ENCODE peak calls at places on chromosomes 4 and X, in eight cellular contexts. O, T, R, U, S, Q, Z and G are unnamed samples.

GRCh38 chr4:181860157-181860556 is 383.0 kb upstream of the TENM3 start:
- DNase-seq in O (no peak), T (peak; percentile 35), R (no peak), U (no peak), S (no peak), Q (no peak), Z (no peak), G (no peak)

GRCh38 chr4:123785515-123785914 is 388.9 kb downstream of the SPRY1 start:
- DNase-seq in O (peak; percentile 80), T (peak; percentile 60), R (peak; percentile 32), U (peak; percentile 87), S (peak; percentile 85), Q (peak; percentile 81), Z (no peak), G (no peak)

GRCh38 chr4:54386693-54387092 is 157.6 kb downstream of the PDGFRA start:
- DNase-seq in O (no peak), T (no peak), R (no peak), U (no peak), S (no peak), Q (no peak), Z (no peak), G (no peak)

GRCh38 chrX:2628751-2629315 is 62.3 kb upstream of the CD99 start:
- DNase-seq in O (peak; percentile 9), T (no peak), R (no peak), U (no peak), S (no peak), Q (no peak), Z (no peak), G (no peak)

GRCh38 chr4:71411976-71412375 is 73.2 kb downstream of the SLC4A4 start:
- DNase-seq in O (no peak), T (peak; percentile 11), R (no peak), U (no peak), S (no peak), Q (no peak), Z (no peak), G (no peak)

GRCh38 chr4:42417491-42417890 is 20.2 kb downstream of the SHISA3 start:
- DNase-seq in O (no peak), T (no peak), R (no peak), U (no peak), S (no peak), Q (no peak), Z (no peak), G (no peak)

GRCh38 chrX:129529685-129530281 is 6.5 kb upstream of the SMARCA1 start:
- DNase-seq in O (no peak), T (no peak), R (no peak), U (no peak), S (peak; percentile 55), Q (no peak), Z (no peak), G (no peak)

GRCh38 chrX:136219893-136220292 is 31.3 kb downstream of the MAP7D3 start:
- DNase-seq in O (no peak), T (no peak), R (no peak), U (no peak), S (no peak), Q (no peak), Z (no peak), G (no peak)

GRCh38 chr4:116015549-116015948 is 902.1 kb upstream of the NDST4 start:
- DNase-seq in O (no peak), T (no peak), R (no peak), U (no peak), S (no peak), Q (no peak), Z (no peak), G (no peak)

GRCh38 chrX:1717326-1717725 is 102.5 kb downstream of the ASMT start:
- DNase-seq in O (no peak), T (no peak), R (no peak), U (no peak), S (no peak), Q (no peak), Z (no peak), G (no peak)

GRCh38 chr4:147843162-147843561 is 111.3 kb downstream of the ARHGAP10 start:
- DNase-seq in O (no peak), T (no peak), R (no peak), U (no peak), S (no peak), Q (peak; percentile 58), Z (peak; percentile 27), G (no peak)
- TF ChIP-seq CTCF in O (no peak), T (no peak), R (peak; percentile 33), U (peak; percentile 25), S (peak; percentile 33), Q (no peak), Z (no peak), G (no peak)

DNA sequence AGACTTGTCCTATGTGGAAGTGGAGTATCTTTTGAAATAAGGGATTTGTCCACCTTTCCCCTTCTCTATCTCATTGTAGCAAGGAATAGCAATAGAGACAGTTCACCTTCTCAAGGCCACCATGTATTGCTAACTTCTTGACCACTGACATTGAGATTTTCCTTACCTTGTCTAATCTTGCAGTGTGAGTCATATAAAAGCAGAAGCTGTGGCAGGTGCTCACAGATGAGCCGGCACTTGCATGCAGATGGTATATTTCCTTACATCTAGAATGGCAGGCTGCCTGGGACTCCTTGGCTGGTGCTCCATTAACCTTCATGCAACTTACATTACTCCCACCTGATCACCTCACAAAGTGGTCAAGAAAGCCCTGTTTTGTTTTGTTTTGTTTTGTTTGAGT is 68.3 kb downstream of the AGTR2 start:
- DNase-seq in O (no peak), T (no peak), R (no peak), U (no peak), S (peak; percentile 67), Q (no peak), Z (no peak), G (no peak)
- TF ChIP-seq CTCF in O (no peak), T (no peak), R (no peak), U (no peak), S (no peak), Q (no peak), Z (no peak), G (no peak)

GRCh38 chr4:74969507-74970474 is 36.9 kb downstream of the PARM1 start:
- DNase-seq in O (no peak), T (no peak), R (no peak), U (peak; percentile 69), S (no peak), Q (peak; percentile 82), Z (no peak), G (no peak)
- TF ChIP-seq CTCF in O (no peak), T (no peak), R (peak; percentile 13), U (peak; percentile 62), S (no peak), Q (peak; percentile 67), Z (no peak), G (no peak)

DNA sequence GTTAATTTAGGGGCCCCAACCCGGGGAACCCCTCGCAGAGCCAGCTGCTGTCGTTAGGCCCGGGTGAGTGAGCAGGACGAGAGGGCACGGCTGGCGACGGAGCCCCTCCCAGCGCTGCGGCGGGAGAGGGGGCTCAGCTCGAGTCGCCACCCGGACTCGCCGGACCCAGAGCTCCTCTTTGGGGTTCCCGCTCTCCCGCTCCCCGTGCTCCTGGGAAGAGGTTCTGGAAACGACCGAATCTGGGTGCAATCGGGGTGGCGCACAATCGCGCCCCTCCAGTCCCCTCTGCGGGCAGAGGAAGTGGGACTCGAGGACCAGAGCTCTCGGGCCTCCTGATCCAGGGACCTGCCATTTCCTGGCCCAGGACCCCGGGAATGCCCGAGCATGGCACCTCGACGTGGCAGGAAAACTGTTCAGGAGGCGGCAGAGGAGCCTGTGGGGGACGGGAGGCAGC is 37.3 kb upstream of the ARAF start:
- DNase-seq in O (no peak), T (no peak), R (no peak), U (no peak), S (no peak), Q (no peak), Z (no peak), G (no peak)
- TF ChIP-seq CTCF in O (no peak), T (no peak), R (no peak), U (no peak), S (no peak), Q (no peak), Z (no peak), G (no peak)

DNA sequence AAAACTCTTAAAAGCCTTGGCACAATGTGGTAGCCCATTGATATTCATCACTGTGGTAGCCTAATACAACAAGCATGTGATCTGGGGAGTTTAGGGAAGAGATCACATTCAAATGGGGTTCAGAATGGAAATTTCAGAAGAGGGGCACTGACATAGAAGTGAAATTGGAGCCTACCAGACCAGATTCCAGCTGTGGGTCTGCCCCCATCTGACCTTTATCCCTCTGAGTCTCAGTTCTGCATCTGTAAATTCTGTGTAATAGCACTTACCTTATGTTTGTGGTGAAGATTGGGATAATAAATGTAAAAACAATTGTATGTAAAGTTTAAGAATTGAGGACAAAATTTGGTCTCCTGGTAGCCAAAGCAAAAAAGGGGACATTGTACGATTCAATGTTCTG is 320.4 kb upstream of the BOD1L1 start:
- DNase-seq in O (no peak), T (no peak), R (no peak), U (no peak), S (no peak), Q (no peak), Z (no peak), G (no peak)
- TF ChIP-seq CTCF in O (no peak), T (no peak), R (no peak), U (no peak), S (no peak), Q (no peak), Z (no peak), G (no peak)

GRCh38 chr4:112517067-112517588 is 1.1 kb upstream of the NEUROG2 start:
- DNase-seq in O (no peak), T (no peak), R (no peak), U (no peak), S (no peak), Q (no peak), Z (no peak), G (peak; percentile 18)
- TF ChIP-seq CTCF in O (no peak), T (no peak), R (no peak), U (no peak), S (no peak), Q (no peak), Z (no peak), G (no peak)

GRCh38 chrX:99857455-99857854 is 552.6 kb downstream of the PCDH19 start:
- DNase-seq in O (no peak), T (no peak), R (no peak), U (no peak), S (no peak), Q (no peak), Z (no peak), G (no peak)
- TF ChIP-seq CTCF in O (no peak), T (peak; percentile 16), R (no peak), U (no peak), S (peak; percentile 48), Q (no peak), Z (no peak), G (no peak)

GRCh38 chr4:159762672-159763071 is 659.8 kb downstream of the RAPGEF2 start:
- DNase-seq in O (no peak), T (no peak), R (no peak), U (no peak), S (no peak), Q (no peak), Z (no peak), G (no peak)

GRCh38 chr4:159768011-159768410 is 665.1 kb downstream of the RAPGEF2 start:
- DNase-seq in O (no peak), T (no peak), R (peak; percentile 84), U (no peak), S (peak; percentile 20), Q (no peak), Z (no peak), G (no peak)

GRCh38 chr4:159766241-159766640 is 663.4 kb downstream of the RAPGEF2 start:
- DNase-seq in O (no peak), T (no peak), R (no peak), U (no peak), S (no peak), Q (no peak), Z (no peak), G (no peak)

GRCh38 chr4:159765402-159765801 is 662.5 kb downstream of the RAPGEF2 start:
- DNase-seq in O (no peak), T (no peak), R (no peak), U (no peak), S (peak; percentile 37), Q (no peak), Z (no peak), G (no peak)

GRCh38 chr4:159764343-159764952 is 661.6 kb downstream of the RAPGEF2 start:
- DNase-seq in O (no peak), T (no peak), R (peak; percentile 70), U (no peak), S (peak; percentile 60), Q (no peak), Z (peak; percentile 8), G (no peak)
- TF ChIP-seq CTCF in O (no peak), T (no peak), R (peak; percentile 64), U (peak; percentile 24), S (peak; percentile 53), Q (peak; percentile 31), Z (peak; percentile 51), G (no peak)